ENCODE peak calls at places on chromosomes 3 and 15, in five cellular contexts. U is HepG2, W is suprapubic skin, H is tibial nerve, A is K562. C is an unnamed sample.

GRCh38 chr3:105747056-105747455 is 121.8 kb downstream of the CBLB start:
- DNase-seq in H (no peak), W (no peak), A (no peak), U (no peak), C (no peak)

GRCh38 chr15:66901336-66902100 is 163.9 kb upstream of the SMAD3 start:
- DNase-seq in U (no peak), W (no peak), A (no peak), H (no peak), C (no peak)

GRCh38 chr15:88613074-88613944 is 7.8 kb upstream of the AEN start:
- DNase-seq in U (no peak), W (no peak), H (no peak), A (no peak), C (no peak)

GRCh38 chr3:36911990-36912804 is 32.7 kb downstream of the TRANK1 start:
- DNase-seq in A (peak; percentile 59), H (no peak), U (peak; percentile 10), W (no peak), C (no peak)

GRCh38 chr3:150721285-150722130 is 17.8 kb upstream of the ERICH6 start:
- DNase-seq in U (peak; percentile 67), H (no peak), W (no peak), A (peak; percentile 76), C (no peak)

GRCh38 chr15:93141373-93141790 is 52.4 kb upstream of the RGMA start:
- DNase-seq in U (no peak), A (no peak), H (no peak), W (no peak), C (no peak)

GRCh38 chr3:149367021-149367840 is 10.2 kb downstream of the TM4SF1 start:
- DNase-seq in W (no peak), U (peak; percentile 88), H (no peak), A (no peak), C (no peak)

GRCh38 chr15:71716990-71717389 is 93.4 kb upstream of the NR2E3 start:
- DNase-seq in A (no peak), U (no peak), H (no peak), W (no peak), C (no peak)

GRCh38 chr3:377158-377561 is 180.6 kb downstream of the CHL1 start:
- DNase-seq in H (no peak), A (peak; percentile 5), U (peak; percentile 42), W (no peak), C (no peak)

GRCh38 chr15:60643490-60644040 is 164.6 kb upstream of the ICE2 start:
- DNase-seq in U (no peak), W (no peak), A (no peak), H (no peak), C (no peak)

GRCh38 chr15:81092559-81092902 is 41.5 kb upstream of the CFAP161 start:
- DNase-seq in H (no peak), W (no peak), A (peak; percentile 63), U (no peak), C (no peak)

DNA sequence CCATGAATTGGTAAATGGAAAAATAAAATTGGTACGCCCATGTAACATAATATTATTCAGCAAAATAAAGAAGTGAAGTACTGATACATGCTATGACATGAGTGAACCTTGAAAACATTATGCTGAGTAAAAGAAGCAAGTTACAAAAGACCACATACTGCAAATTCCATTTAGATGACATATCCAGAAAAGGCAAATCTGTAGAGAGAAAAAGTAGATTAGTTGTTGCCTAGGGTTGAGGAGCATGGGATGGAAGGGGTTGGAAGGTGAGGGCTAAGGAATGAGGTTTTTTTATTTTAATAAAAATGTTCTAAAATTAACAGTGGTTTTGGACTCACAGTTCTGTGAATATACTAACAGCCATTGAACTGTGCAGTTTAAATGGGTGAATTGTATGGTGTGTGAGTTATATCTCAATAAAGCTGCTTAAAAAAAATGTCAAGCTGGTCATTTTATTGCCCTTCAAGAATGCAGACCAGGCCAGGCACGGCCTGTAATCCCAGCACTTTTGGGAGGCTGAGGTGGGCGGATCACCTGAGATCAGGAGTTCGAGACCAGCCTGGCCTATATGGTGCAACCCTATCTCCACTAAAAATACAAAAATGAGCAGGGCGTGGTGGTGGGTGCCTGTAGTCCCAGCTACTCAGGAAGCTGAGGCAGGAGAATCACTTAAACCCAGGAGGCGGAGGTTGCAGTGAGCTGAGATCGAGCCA is 8.1 kb upstream of the DLG1 start:
- DNase-seq in A (no peak), U (peak; percentile 77), H (no peak), W (no peak), C (no peak)
- H3K27ac ChIP-seq in A (no peak overlapping the region), U (no peak overlapping the region), H (no peak overlapping the region), W (no peak overlapping the region), C (no peak overlapping the region)

DNA sequence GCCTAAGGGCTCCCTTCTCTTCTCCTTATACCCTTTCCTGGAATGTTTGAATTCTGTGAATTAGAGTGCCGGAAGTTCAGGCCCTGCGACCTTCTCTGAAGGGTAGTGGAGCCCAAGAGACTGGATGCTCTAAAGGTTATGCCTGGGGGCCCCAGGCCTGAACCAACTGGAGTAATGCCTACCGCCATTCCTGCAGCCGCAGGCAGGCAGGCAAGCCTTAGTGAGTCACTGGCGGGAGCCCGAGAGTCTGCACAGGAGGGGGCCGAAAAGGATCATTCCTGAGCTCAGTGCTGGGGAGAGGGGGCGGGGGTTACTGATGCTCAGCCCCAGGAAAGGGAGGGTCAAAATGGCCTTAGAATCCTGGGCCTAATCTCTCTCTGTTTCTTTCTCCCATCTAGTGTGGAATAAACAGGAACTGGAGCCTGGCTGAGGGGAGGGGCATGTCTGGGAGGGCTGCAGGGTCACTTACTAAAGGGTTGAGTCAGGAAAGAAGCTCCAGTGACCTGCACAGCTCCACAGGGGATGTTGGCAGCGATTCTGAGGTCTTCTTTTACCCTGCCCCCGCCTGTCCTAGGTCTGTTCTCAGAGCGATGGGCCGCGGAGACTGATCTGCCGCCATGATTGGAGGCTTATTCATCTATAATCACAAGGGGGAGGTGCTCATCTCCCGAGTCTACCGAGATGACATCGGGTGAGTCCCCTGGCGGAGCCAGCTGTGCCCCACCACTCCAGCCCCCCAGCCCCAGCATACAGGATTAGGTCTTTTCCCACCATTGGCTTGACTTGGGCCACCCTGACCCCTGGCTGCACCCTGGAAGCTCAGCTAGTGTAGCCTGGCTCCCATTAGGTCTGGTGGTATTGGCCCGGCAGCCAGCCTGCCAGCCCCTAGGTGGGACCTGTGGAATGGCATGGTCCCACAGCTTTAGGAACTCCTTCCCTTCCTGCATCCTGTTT is 2.0 kb downstream of the AP2M1 start:
- DNase-seq in W (no peak), U (peak; percentile 69), H (peak; percentile 33), A (peak; percentile 90), C (peak; percentile 45)
- TF ChIP-seq POLR2A in W (no peak), U (peak; percentile 23), H (no peak), A (no peak), C (no peak)

DNA sequence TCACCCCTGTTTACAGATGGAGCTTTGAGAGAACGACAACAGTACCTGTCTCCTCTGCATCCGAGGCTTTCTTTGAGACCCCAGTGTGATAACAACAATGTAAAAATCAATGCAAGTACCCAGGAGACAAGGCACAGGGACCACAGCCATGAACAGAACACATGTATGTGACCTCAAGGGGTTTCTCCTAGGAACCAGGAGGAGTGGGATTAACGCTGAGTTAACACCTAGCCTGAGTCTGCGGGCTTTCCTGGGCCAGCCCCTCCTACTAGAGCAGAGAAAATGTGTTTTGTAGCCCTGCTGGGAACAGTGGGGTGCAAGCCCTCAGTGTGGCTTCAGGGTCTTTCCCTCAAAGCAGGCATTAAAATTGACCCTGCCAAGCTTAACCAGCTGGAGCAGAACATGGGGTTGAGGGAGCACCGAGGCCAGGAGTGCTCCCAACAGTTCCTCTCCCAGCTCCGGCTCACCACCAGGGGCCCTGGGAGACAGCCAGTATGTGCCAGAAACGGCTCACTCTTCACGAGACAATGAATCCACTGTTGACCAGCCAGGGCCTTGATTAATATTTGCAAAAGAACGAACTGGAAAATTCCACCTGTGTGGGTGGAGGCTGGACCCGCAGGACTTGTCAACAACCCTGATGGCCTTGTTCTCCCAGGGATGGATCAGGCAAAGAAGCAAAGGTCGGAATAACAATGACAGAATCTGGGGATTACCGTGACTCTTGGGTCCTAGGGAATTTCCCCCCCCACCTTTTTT is 3.6 kb downstream of the CHDH start:
- DNase-seq in H (peak; percentile 58), W (no peak), U (peak; percentile 100), A (no peak), C (peak; percentile 89)
- TF ChIP-seq EP300 in H (no peak), W (no peak), U (peak; percentile 98), A (no peak), C (no peak)

GRCh38 chr3:99868438-99868723 is 50.7 kb downstream of the CMSS1 start:
- DNase-seq in H (no peak), A (peak; percentile 38), U (no peak), W (no peak), C (no peak)

GRCh38 chr3:99870712-99871111 is 53.0 kb downstream of the CMSS1 start:
- DNase-seq in A (no peak), U (no peak), H (no peak), W (no peak), C (no peak)

GRCh38 chr3:99871231-99871898 is 53.7 kb downstream of the CMSS1 start:
- DNase-seq in A (no peak), U (no peak), H (no peak), W (no peak), C (no peak)

GRCh38 chr3:99867594-99868437 is 50.2 kb downstream of the CMSS1 start:
- DNase-seq in H (no peak), U (no peak), W (no peak), A (no peak), C (no peak)

DNA sequence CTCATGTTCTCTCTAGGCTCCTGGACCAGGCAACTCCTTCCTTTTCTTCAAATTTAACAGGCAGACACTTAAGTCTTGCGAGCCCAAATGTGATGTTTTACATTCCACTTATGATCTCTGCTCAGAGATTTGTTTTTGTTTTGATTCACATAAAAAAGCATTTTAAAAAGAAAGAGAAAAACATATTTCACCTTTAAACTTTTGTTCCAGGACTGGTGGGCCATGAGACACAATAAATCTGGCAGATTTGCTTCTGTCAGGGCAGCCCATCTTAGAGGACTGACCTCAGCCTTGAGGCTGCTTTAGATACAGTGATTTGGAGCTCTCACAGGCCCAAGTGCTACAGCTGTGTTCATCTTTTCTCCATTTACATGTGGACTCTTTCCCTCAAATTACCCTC is 52.0 kb downstream of the CMSS1 start:
- DNase-seq in W (no peak), A (no peak), U (no peak), H (no peak), C (no peak)
- H3K27ac ChIP-seq in W (peak overlapping the region; percentile 26), A (no peak overlapping the region), U (peak overlapping the region; percentile 18), H (peak overlapping the region; percentile 90), C (peak overlapping the region; percentile 96)

DNA sequence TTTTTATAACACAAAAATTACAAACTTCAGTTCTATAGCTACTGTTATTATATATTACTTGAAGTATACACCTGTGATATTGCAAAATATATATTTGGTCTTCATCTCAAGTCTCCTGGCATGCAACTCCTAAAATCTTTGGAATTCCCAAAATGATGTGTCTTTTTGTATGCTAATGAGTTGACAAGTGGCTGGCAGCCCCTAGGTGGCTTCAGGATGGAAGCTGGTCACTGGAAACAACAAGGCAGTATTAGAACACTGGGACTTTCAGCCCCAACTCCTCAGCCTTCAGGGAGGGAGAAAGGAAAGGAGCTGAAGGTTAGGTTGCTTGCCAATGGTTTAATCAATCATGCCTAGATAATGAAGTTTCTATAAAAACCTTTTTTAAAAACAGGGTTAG is 112.0 kb downstream of the SCAPER start:
- DNase-seq in A (no peak), H (no peak), W (no peak), U (no peak), C (no peak)
- TF ChIP-seq POLR2A in A (no peak), H (no peak), W (no peak), U (no peak), C (no peak)

GRCh38 chr3:39051649-39052557 is at the start of the genes SCN11A and WDR48:
- DNase-seq in W (peak; percentile 97), U (peak; percentile 92), H (peak; percentile 92), A (peak; percentile 98), C (peak; percentile 96)
- TF ChIP-seq EP300 in W (no peak), U (no peak), H (peak; percentile 55), A (peak; percentile 34), C (peak; percentile 31)